ENCODE peak calls at places on chromosomes 16 and 17, in four cellular contexts. U is HCT116; Z is stimulated activated CD4-positive, alpha-beta T cell treated with anti-CD3 and anti-CD28 coated beads, Interleukin-2, amount 100 ng/mL, for 24 hours; P is choroid plexus epithelial cell. M is an unnamed sample.

GRCh38 chr16:10782628-10783027 is 36.0 kb downstream of the TVP23A start:
- DNase-seq in U (no peak), P (no peak), Z (no peak), M (no peak)

GRCh38 chr17:56034120-56034757 is 119.0 kb upstream of the ANKFN1 start:
- DNase-seq in U (no peak), Z (no peak), P (no peak), M (no peak)

GRCh38 chr17:19534562-19535149 is 1.0 kb downstream of the SLC47A1 start:
- DNase-seq in Z (no peak), P (peak), U (no peak), M (no peak)

GRCh38 chr17:29158515-29159275 is 21.5 kb downstream of the MYO18A start:
- DNase-seq in Z (no peak), U (no peak), P (peak), M (no peak)

GRCh38 chr17:80499536-80499935 is 23.1 kb upstream of the NPTX1 start:
- DNase-seq in Z (no peak), P (no peak), U (no peak), M (no peak)

GRCh38 chr17:20196314-20196713 is 187.2 kb downstream of the SPECC1 start:
- DNase-seq in P (no peak), U (no peak), Z (no peak), M (no peak)

GRCh38 chr16:55487048-55487803 is 8.2 kb downstream of the MMP2 start:
- DNase-seq in U (no peak), P (peak), Z (no peak), M (no peak)

GRCh38 chr16:4319454-4319853 is 3.6 kb downstream of the GLIS2 start:
- DNase-seq in U (no peak), Z (peak), P (no peak), M (no peak)

GRCh38 chr16:19114359-19115147 is 789 bp downstream of the ITPRIPL2 start:
- DNase-seq in P (peak), U (no peak), Z (no peak), M (no peak)

GRCh38 chr16:67179421-67180080 is 4.2 kb downstream of the MATCAP1 start:
- DNase-seq in U (no peak), P (no peak), Z (no peak), M (no peak)

GRCh38 chr17:27575100-27575911 is 55.7 kb upstream of the LGALS9 start:
- DNase-seq in P (no peak), U (no peak), Z (no peak), M (no peak)

GRCh38 chr16:86755571-86756006 is 177.2 kb downstream of the FOXL1 start:
- DNase-seq in Z (no peak), U (no peak), P (no peak), M (no peak)

GRCh38 chr16:26269663-26270062 is 577.9 kb downstream of the HS3ST4 start:
- DNase-seq in U (no peak), Z (no peak), P (no peak), M (no peak)

GRCh38 chr17:35575759-35576158 is 2.6 kb downstream of the PEX12 start:
- DNase-seq in U (no peak), P (no peak), Z (no peak), M (no peak)

GRCh38 chr16:67415872-67416793 is at the start of gene ZDHHC1:
- DNase-seq in P (peak), U (no peak), Z (peak), M (no peak)

GRCh38 chr17:32827227-32827626 is 49.7 kb downstream of the MYO1D start:
- DNase-seq in U (no peak), P (no peak), Z (no peak), M (no peak)

GRCh38 chr17:75808905-75809621 is 24.5 kb downstream of the UNK start:
- DNase-seq in P (peak), U (no peak), Z (no peak), M (no peak)

GRCh38 chr16:18932243-18932997 is 6.2 kb upstream of the SMG1 start:
- DNase-seq in Z (no peak), P (peak), U (no peak), M (no peak)

M was measured in smooth muscle cell of the brain vasculature.